ENCODE peak calls at places on chromosomes 7 and 10, in six cellular contexts. Y, B, N, Q, J and T are unnamed samples.

GRCh38 chr7:78020131-78020873 is 221.7 kb downstream of the PHTF2 start:
- DNase-seq in Y (peak; percentile 66), B (peak; percentile 44), N (no peak), Q (no peak), J (peak; percentile 57), T (no peak)

GRCh38 chr7:40717242-40717641 is 582.4 kb downstream of the SUGCT start:
- DNase-seq in Y (peak; percentile 69), B (peak; percentile 82), N (no peak), Q (peak; percentile 49), J (peak; percentile 76), T (no peak)

GRCh38 chr7:95687759-95688343 is 84.5 kb upstream of the DYNC1I1 start:
- DNase-seq in Y (no peak), B (no peak), N (no peak), Q (no peak), J (no peak), T (no peak)

GRCh38 chr7:15326044-15326644 is 235.7 kb downstream of the AGMO start:
- DNase-seq in Y (no peak), B (peak; percentile 20), N (no peak), Q (no peak), J (no peak), T (no peak)

GRCh38 chr10:89236221-89236620 is 15.4 kb downstream of the LIPA start:
- DNase-seq in Y (no peak), B (no peak), N (no peak), Q (no peak), J (no peak), T (no peak)

GRCh38 chr7:7922684-7923385 is 45.8 kb upstream of the GLCCI1 start:
- DNase-seq in Y (no peak), B (no peak), N (no peak), Q (no peak), J (no peak), T (no peak)

GRCh38 chr10:15817407-15818046 is 42.8 kb downstream of the MINDY3 start:
- DNase-seq in Y (no peak), B (no peak), N (no peak), Q (no peak), J (no peak), T (no peak)

GRCh38 chr10:100106865-100107264 is 25.2 kb upstream of the CPN1 start:
- DNase-seq in Y (no peak), B (no peak), N (no peak), Q (no peak), J (no peak), T (no peak)

GRCh38 chr7:150944066-150945042 is 33.8 kb downstream of the KCNH2 start:
- DNase-seq in Y (no peak), B (no peak), N (no peak), Q (peak; percentile 33), J (no peak), T (no peak)

GRCh38 chr7:134778941-134779740 is at the start of gene CALD1:
- DNase-seq in Y (peak; percentile 80), B (peak; percentile 90), N (no peak), Q (peak; percentile 49), J (peak; percentile 59), T (no peak)

GRCh38 chr10:93812664-93813338 is 55.1 kb downstream of the LGI1 start:
- DNase-seq in Y (no peak), B (no peak), N (no peak), Q (no peak), J (no peak), T (no peak)

GRCh38 chr10:84427903-84428650 is 99.7 kb downstream of the CCSER2 start:
- DNase-seq in Y (no peak), B (no peak), N (no peak), Q (no peak), J (no peak), T (no peak)

GRCh38 chr7:101119876-101120275 is 7.0 kb upstream of the SERPINE1 start:
- DNase-seq in Y (no peak), B (no peak), N (no peak), Q (no peak), J (no peak), T (no peak)

GRCh38 chr10:12634532-12634931 is 285.2 kb downstream of the CAMK1D start:
- DNase-seq in Y (no peak), B (no peak), N (no peak), Q (no peak), J (no peak), T (no peak)